ENCODE peak calls at places on chromosomes 5 and 9, in four cellular contexts. E is thyroid gland, S is cardiac muscle cell, B is breast epithelium. T is an unnamed sample.

GRCh38 chr5:38469707-38470267 is 86.7 kb downstream of the LIFR start:
- DNase-seq in E (no peak), S (no peak), B (no peak), T (no peak)

GRCh38 chr5:14659821-14660607 is 4.5 kb upstream of the OTULIN start:
- DNase-seq in E (no peak), S (no peak), B (no peak), T (no peak)

GRCh38 chr5:50325237-50325832 is 115.8 kb downstream of the EMB start:
- DNase-seq in E (no peak), S (peak), B (no peak), T (no peak)

GRCh38 chr5:68225188-68225910 is 9.8 kb downstream of the PIK3R1 start:
- DNase-seq in E (peak), S (no peak), B (no peak), T (no peak)

GRCh38 chr9:130462685-130463084 is 17.9 kb downstream of the ASS1 start:
- DNase-seq in E (no peak), S (no peak), B (no peak), T (no peak)

GRCh38 chr5:101783241-101784095 is 512.6 kb downstream of the SLCO4C1 start:
- DNase-seq in E (no peak), S (no peak), B (no peak), T (no peak)

GRCh38 chr9:137645211-137645610 is 26.4 kb downstream of the EHMT1 start:
- DNase-seq in E (no peak), S (no peak), B (no peak), T (no peak)

GRCh38 chr5:59293700-59294099 is 599.8 kb downstream of the PDE4D start:
- DNase-seq in E (no peak), S (no peak), B (no peak), T (no peak)

GRCh38 chr9:127853312-127854168 is 918 bp downstream of the ENG start:
- DNase-seq in E (no peak), S (peak), B (no peak), T (no peak)

GRCh38 chr5:59151162-59151889 is 568.5 kb downstream of the RAB3C start:
- DNase-seq in E (no peak), S (no peak), B (no peak), T (no peak)

GRCh38 chr9:92151691-92152393 is 36.6 kb upstream of the SPTLC1 start:
- DNase-seq in E (peak), S (peak), B (peak), T (no peak)

GRCh38 chr9:26682041-26682440 is 210.6 kb downstream of the CAAP1 start:
- DNase-seq in E (no peak), S (no peak), B (no peak), T (no peak)

GRCh38 chr9:120161801-120162200 is 418.2 kb downstream of the CDK5RAP2 start:
- DNase-seq in E (no peak), S (no peak), B (no peak), T (no peak)

GRCh38 chr5:104084896-104085295 is 522.3 kb upstream of the NUDT12 start:
- DNase-seq in E (no peak), S (no peak), B (no peak), T (no peak)

GRCh38 chr9:99105152-99106043 is 485 bp downstream of the TGFBR1 start:
- DNase-seq in E (peak), S (peak), B (peak), T (peak)

GRCh38 chr5:172641359-172642045 is 439 bp downstream of the NEURL1B start:
- DNase-seq in E (no peak), S (peak), B (no peak), T (no peak)

GRCh38 chr9:134496413-134497282 is 145.0 kb upstream of the COL5A1 start:
- DNase-seq in E (no peak), S (no peak), B (no peak), T (no peak)

GRCh38 chr9:69443178-69443577 is 118.2 kb downstream of the ENTREP1 start:
- DNase-seq in E (peak), S (no peak), B (no peak), T (no peak)

GRCh38 chr9:84322830-84323229 is 17.7 kb downstream of the SLC28A3 start:
- DNase-seq in E (no peak), S (no peak), B (no peak), T (no peak)

GRCh38 chr5:6733411-6734242 is 20.4 kb downstream of the TENT4A start:
- DNase-seq in E (no peak), S (no peak), B (no peak), T (no peak)

GRCh38 chr9:83280259-83280658 is 217.3 kb upstream of the RASEF start:
- DNase-seq in E (no peak), S (no peak), B (no peak), T (no peak)

GRCh38 chr9:35134920-35135319 is 19.3 kb upstream of the ATOSB start:
- DNase-seq in E (no peak), S (no peak), B (no peak), T (no peak)

GRCh38 chr5:122959740-122960450 is 76.6 kb downstream of the PPIC start:
- DNase-seq in E (no peak), S (no peak), B (no peak), T (no peak)
- TF ChIP-seq CTCF in E (no peak), S (no peak), B (no peak), T (no peak)

GRCh38 chr9:32703635-32704034 is 68.2 kb upstream of the TAF1L start:
- DNase-seq in E (no peak), S (peak), B (no peak), T (no peak)
- TF ChIP-seq CTCF in E (no peak), S (peak), B (no peak), T (no peak)

GRCh38 chr5:126370796-126371718 is 52.2 kb upstream of the GRAMD2B start:
- DNase-seq in E (no peak), S (no peak), B (no peak), T (no peak)
- TF ChIP-seq CTCF in E (no peak), S (no peak), B (no peak), T (no peak)

GRCh38 chr5:143199843-143200242 is 203.6 kb downstream of the NR3C1 start:
- DNase-seq in E (no peak), S (no peak), B (no peak), T (no peak)
- TF ChIP-seq CTCF in E (no peak), S (no peak), B (no peak), T (no peak)

DNA sequence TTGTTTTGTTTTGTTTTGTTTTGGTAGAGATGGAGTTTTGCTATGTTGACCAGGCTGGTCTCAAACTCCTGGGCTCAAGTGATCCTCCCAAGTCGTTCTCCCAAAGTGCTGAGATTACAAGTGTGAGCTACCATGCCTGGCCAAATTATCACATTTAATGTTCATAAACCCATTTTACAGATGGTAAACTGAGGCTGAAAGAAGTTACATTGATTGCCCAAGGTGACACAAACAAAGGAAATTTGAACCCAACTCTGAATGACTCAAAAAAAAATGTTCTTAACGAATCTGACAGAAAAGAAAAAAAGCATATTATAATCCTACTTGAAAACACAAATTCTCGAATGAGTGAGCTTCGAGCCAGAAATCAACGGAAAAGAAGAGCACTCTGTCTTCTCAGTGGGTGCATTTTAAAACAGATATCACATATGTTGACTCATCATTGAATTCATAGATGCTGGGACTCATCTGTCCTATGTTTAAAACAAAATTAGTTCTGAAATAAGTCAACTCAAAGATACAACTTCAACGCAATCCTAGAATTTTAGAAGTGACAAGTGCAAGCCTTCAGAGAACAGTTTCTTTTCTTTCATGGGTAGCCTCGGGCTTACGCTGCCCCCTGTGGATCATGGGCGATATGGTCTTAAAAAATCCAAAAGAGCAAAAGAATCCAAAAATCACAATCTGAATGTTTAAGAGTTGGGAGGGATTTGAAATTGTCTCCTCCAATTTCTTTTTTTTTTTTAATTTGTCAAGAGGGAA is 28.4 kb downstream of the TIMD4 start:
- DNase-seq in E (peak), S (peak), B (no peak), T (peak)
- TF ChIP-seq CTCF in E (peak), S (peak), B (no peak), T (peak)

GRCh38 chr5:1325191-1325741 is 19.6 kb downstream of the CLPTM1L start:
- DNase-seq in E (no peak), S (no peak), B (peak), T (no peak)

GRCh38 chr5:1325870-1326546 is 18.9 kb downstream of the CLPTM1L start:
- DNase-seq in E (no peak), S (no peak), B (peak), T (no peak)

GRCh38 chr5:1323803-1324173 is 21.1 kb downstream of the CLPTM1L start:
- DNase-seq in E (no peak), S (no peak), B (no peak), T (no peak)

GRCh38 chr5:1324301-1324700 is 20.6 kb downstream of the CLPTM1L start:
- DNase-seq in E (no peak), S (no peak), B (peak), T (no peak)

DNA sequence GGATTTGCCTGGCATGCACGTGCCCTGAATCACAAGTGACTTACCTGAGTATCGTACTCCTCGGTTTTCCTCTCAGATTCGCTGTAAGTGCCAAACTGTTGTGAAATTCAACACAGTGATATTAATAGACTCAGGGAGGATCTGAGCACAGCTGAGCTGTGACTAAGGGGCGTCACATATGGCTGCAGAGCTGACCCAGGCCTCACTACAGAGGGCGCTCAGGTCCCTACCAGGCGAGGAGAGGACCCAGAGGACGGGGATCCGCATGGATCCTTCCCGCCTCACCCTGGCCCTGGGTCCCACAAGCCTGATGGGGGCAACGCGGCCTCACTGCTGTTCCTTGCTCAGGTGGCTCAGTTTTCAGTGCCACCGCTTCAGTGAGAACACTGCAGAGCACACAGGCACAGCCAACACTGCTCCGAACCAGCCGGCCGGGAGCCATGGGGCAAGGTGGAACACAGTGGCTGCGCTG is 20.1 kb downstream of the CLPTM1L start:
- DNase-seq in E (no peak), S (no peak), B (peak), T (no peak)
- TF ChIP-seq CTCF in E (no peak), S (no peak), B (no peak), T (no peak)

GRCh38 chr9:101388507-101388993 is 3.7 kb upstream of the BAAT start:
- DNase-seq in E (no peak), S (no peak), B (no peak), T (no peak)
- TF ChIP-seq CTCF in E (no peak), S (peak), B (no peak), T (no peak)

GRCh38 chr5:98795243-98795642 is 21.8 kb downstream of the RGMB start:
- DNase-seq in E (no peak), S (no peak), B (no peak), T (no peak)

GRCh38 chr5:98794001-98794400 is 20.5 kb downstream of the RGMB start:
- DNase-seq in E (no peak), S (no peak), B (no peak), T (no peak)

GRCh38 chr5:98798371-98798770 is 24.9 kb downstream of the RGMB start:
- DNase-seq in E (no peak), S (no peak), B (no peak), T (no peak)

GRCh38 chr5:98794414-98795080 is 21.1 kb downstream of the RGMB start:
- DNase-seq in E (no peak), S (no peak), B (no peak), T (no peak)

DNA sequence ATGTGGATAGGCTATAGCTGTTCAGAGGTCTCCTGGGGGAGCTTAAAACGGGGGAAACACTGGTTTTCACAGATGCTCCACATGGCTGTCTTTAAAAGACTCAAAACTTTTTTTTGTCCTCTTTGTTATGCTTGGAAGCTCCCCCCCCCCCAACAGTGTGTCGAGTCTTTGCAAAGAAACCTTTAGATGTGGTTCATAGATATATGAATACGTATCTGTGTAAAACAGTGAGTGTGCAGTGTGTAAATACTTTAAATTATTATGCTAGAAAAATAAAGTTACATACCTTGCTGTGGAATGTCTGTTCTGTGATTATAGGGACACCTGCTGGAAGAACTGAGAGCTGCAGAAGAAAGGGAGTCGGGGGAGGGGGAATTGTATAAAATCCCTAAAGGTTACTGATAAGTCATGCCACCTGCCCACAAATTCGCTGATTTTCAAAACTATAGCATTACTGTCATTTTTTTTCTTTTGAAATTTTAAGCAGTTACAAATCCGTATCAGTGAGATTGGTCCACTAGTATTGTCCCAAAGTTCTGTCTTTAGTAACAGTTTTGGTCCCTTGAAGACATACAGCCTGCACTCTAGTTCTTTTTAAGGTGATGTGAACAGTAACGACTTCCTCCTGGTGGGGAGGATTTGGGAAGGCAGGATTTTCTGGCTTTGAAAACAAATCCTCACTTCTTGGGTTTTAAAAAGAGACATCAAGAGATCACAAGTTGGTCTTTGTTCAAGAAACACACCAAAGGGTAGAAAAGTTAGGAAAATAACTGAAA is 22.9 kb downstream of the RGMB start:
- DNase-seq in E (peak), S (peak), B (no peak), T (peak)
- TF ChIP-seq CTCF in E (peak), S (peak), B (peak), T (peak)